ENCODE peak calls at places on chromosomes 12 and 14, in eight cellular contexts. One of them, this sample, is unnamed. For H3K36me3, the result is how much of the 10 kb centered on the place peaks cover.

GRCh38 chr12:80469681-80470080 is 25.6 kb downstream of the PTPRQ start:
- DNase-seq in endodermal cell: no peak
- DNase-seq in CD8-positive, alpha-beta memory T cell: no peak
- DNase-seq in Peyer's patch: no peak
- DNase-seq in ascending aorta: no peak
- DNase-seq in iPS DF 6.9: no peak
- DNase-seq in CD8-positive, alpha-beta T cell: no peak
- DNase-seq in IMR-90: no peak
- DNase-seq in this sample: no peak

GRCh38 chr14:37508500-37508899 is 86.5 kb downstream of the FOXA1 start:
- DNase-seq in IMR-90: peak
- DNase-seq in endodermal cell: no peak
- DNase-seq in CD8-positive, alpha-beta T cell: no peak
- DNase-seq in Peyer's patch: no peak
- DNase-seq in iPS DF 6.9: no peak
- DNase-seq in CD8-positive, alpha-beta memory T cell: no peak
- DNase-seq in ascending aorta: no peak
- DNase-seq in this sample: no peak

GRCh38 chr12:4169959-4170358 is 103.6 kb upstream of the CCND2 start:
- DNase-seq in CD8-positive, alpha-beta T cell: no peak
- DNase-seq in endodermal cell: peak
- DNase-seq in iPS DF 6.9: no peak
- DNase-seq in ascending aorta: no peak
- DNase-seq in IMR-90: no peak
- DNase-seq in Peyer's patch: no peak
- DNase-seq in CD8-positive, alpha-beta memory T cell: no peak
- DNase-seq in this sample: no peak

GRCh38 chr12:84463756-84464495 is 448.7 kb downstream of the SLC6A15 start:
- DNase-seq in IMR-90: peak
- DNase-seq in iPS DF 6.9: no peak
- DNase-seq in Peyer's patch: no peak
- DNase-seq in endodermal cell: no peak
- DNase-seq in CD8-positive, alpha-beta T cell: no peak
- DNase-seq in ascending aorta: no peak
- DNase-seq in CD8-positive, alpha-beta memory T cell: no peak
- DNase-seq in this sample: no peak

GRCh38 chr12:66508025-66508424 is 170.9 kb downstream of the GRIP1 start:
- DNase-seq in endodermal cell: no peak
- DNase-seq in CD8-positive, alpha-beta T cell: no peak
- DNase-seq in ascending aorta: no peak
- DNase-seq in iPS DF 6.9: no peak
- DNase-seq in IMR-90: no peak
- DNase-seq in CD8-positive, alpha-beta memory T cell: no peak
- DNase-seq in Peyer's patch: no peak
- DNase-seq in this sample: no peak

GRCh38 chr14:83842536-83842935 is 1687.4 kb upstream of the FLRT2 start:
- DNase-seq in CD8-positive, alpha-beta T cell: no peak
- DNase-seq in CD8-positive, alpha-beta memory T cell: no peak
- DNase-seq in iPS DF 6.9: no peak
- DNase-seq in Peyer's patch: no peak
- DNase-seq in ascending aorta: no peak
- DNase-seq in endodermal cell: no peak
- DNase-seq in IMR-90: no peak
- DNase-seq in this sample: no peak

GRCh38 chr12:51622564-51622963 is 31.5 kb downstream of the SCN8A start:
- DNase-seq in endodermal cell: peak
- DNase-seq in ascending aorta: no peak
- DNase-seq in IMR-90: peak
- DNase-seq in Peyer's patch: no peak
- DNase-seq in CD8-positive, alpha-beta memory T cell: no peak
- DNase-seq in CD8-positive, alpha-beta T cell: no peak
- DNase-seq in iPS DF 6.9: no peak
- DNase-seq in this sample: no peak

GRCh38 chr14:66078031-66078430 is 408.1 kb upstream of the CCDC196 start:
- DNase-seq in IMR-90: no peak
- DNase-seq in Peyer's patch: no peak
- DNase-seq in ascending aorta: no peak
- DNase-seq in iPS DF 6.9: no peak
- DNase-seq in endodermal cell: no peak
- DNase-seq in CD8-positive, alpha-beta memory T cell: no peak
- DNase-seq in CD8-positive, alpha-beta T cell: no peak
- DNase-seq in this sample: no peak

GRCh38 chr12:48996794-48997718 is 2.1 kb downstream of the DDN start:
- DNase-seq in Peyer's patch: peak
- DNase-seq in CD8-positive, alpha-beta memory T cell: peak
- DNase-seq in endodermal cell: peak
- DNase-seq in CD8-positive, alpha-beta T cell: peak
- DNase-seq in iPS DF 6.9: no peak
- DNase-seq in IMR-90: peak
- DNase-seq in ascending aorta: peak
- DNase-seq in this sample: peak

GRCh38 chr14:97644365-97644764 is 847.2 kb downstream of the VRK1 start:
- DNase-seq in IMR-90: no peak
- DNase-seq in endodermal cell: no peak
- DNase-seq in iPS DF 6.9: no peak
- DNase-seq in CD8-positive, alpha-beta T cell: no peak
- DNase-seq in ascending aorta: no peak
- DNase-seq in CD8-positive, alpha-beta memory T cell: no peak
- DNase-seq in Peyer's patch: no peak
- DNase-seq in this sample: no peak

GRCh38 chr14:99899578-99900178 is 106.5 kb downstream of the EML1 start:
- DNase-seq in CD8-positive, alpha-beta memory T cell: no peak
- DNase-seq in CD8-positive, alpha-beta T cell: no peak
- DNase-seq in IMR-90: peak
- DNase-seq in iPS DF 6.9: no peak
- DNase-seq in Peyer's patch: no peak
- DNase-seq in endodermal cell: no peak
- DNase-seq in ascending aorta: no peak
- DNase-seq in this sample: no peak

GRCh38 chr12:99600388-99600787 is 47.2 kb upstream of the GARIN6 start:
- DNase-seq in CD8-positive, alpha-beta T cell: no peak
- DNase-seq in endodermal cell: no peak
- DNase-seq in Peyer's patch: no peak
- DNase-seq in ascending aorta: no peak
- DNase-seq in CD8-positive, alpha-beta memory T cell: no peak
- DNase-seq in IMR-90: no peak
- DNase-seq in iPS DF 6.9: no peak
- DNase-seq in this sample: no peak

GRCh38 chr14:99248761-99249171 is 23.2 kb downstream of the BCL11B start:
- DNase-seq in ascending aorta: no peak
- DNase-seq in IMR-90: no peak
- DNase-seq in CD8-positive, alpha-beta T cell: no peak
- DNase-seq in iPS DF 6.9: no peak
- DNase-seq in CD8-positive, alpha-beta memory T cell: no peak
- DNase-seq in Peyer's patch: no peak
- DNase-seq in endodermal cell: no peak
- DNase-seq in this sample: no peak

GRCh38 chr14:35247777-35248475 is 44.3 kb upstream of the PSMA6 start:
- DNase-seq in Peyer's patch: no peak
- DNase-seq in CD8-positive, alpha-beta memory T cell: no peak
- DNase-seq in IMR-90: peak
- DNase-seq in CD8-positive, alpha-beta T cell: no peak
- DNase-seq in ascending aorta: no peak
- DNase-seq in iPS DF 6.9: no peak
- DNase-seq in endodermal cell: no peak
- DNase-seq in this sample: no peak

GRCh38 chr14:81221579-81222102 is 882 bp upstream of the GTF2A1 start:
- DNase-seq in IMR-90: peak
- DNase-seq in endodermal cell: no peak
- DNase-seq in iPS DF 6.9: no peak
- DNase-seq in ascending aorta: no peak
- DNase-seq in CD8-positive, alpha-beta T cell: no peak
- DNase-seq in Peyer's patch: peak
- DNase-seq in CD8-positive, alpha-beta memory T cell: no peak
- DNase-seq in this sample: no peak

GRCh38 chr12:89789862-89790261 is 81.2 kb upstream of the ATP2B1 start:
- DNase-seq in CD8-positive, alpha-beta memory T cell: no peak
- DNase-seq in Peyer's patch: no peak
- DNase-seq in iPS DF 6.9: no peak
- DNase-seq in IMR-90: no peak
- DNase-seq in ascending aorta: no peak
- DNase-seq in CD8-positive, alpha-beta T cell: no peak
- DNase-seq in endodermal cell: no peak
- DNase-seq in this sample: no peak

GRCh38 chr12:64457036-64457435 is 5.1 kb downstream of the TBK1 start:
- DNase-seq in CD8-positive, alpha-beta T cell: peak
- DNase-seq in CD8-positive, alpha-beta memory T cell: no peak
- DNase-seq in endodermal cell: no peak
- DNase-seq in IMR-90: peak
- DNase-seq in ascending aorta: no peak
- DNase-seq in Peyer's patch: no peak
- DNase-seq in iPS DF 6.9: no peak
- DNase-seq in this sample: no peak

GRCh38 chr14:77240336-77240915 is 30.6 kb downstream of the NGB start:
- DNase-seq in ascending aorta: no peak
- DNase-seq in CD8-positive, alpha-beta T cell: no peak
- DNase-seq in CD8-positive, alpha-beta memory T cell: no peak
- DNase-seq in iPS DF 6.9: no peak
- DNase-seq in endodermal cell: no peak
- DNase-seq in Peyer's patch: no peak
- DNase-seq in IMR-90: no peak
- DNase-seq in this sample: no peak

GRCh38 chr12:50751921-50752721 is 11.8 kb upstream of the ATF1 start:
- DNase-seq in Peyer's patch: no peak
- DNase-seq in ascending aorta: no peak
- DNase-seq in iPS DF 6.9: no peak
- DNase-seq in CD8-positive, alpha-beta T cell: no peak
- DNase-seq in IMR-90: peak
- DNase-seq in endodermal cell: no peak
- DNase-seq in CD8-positive, alpha-beta memory T cell: no peak
- DNase-seq in this sample: no peak

GRCh38 chr14:70641548-70642312 is at the start of gene TTC9:
- DNase-seq in iPS DF 6.9: no peak
- DNase-seq in endodermal cell: peak
- DNase-seq in ascending aorta: no peak
- DNase-seq in CD8-positive, alpha-beta T cell: no peak
- DNase-seq in CD8-positive, alpha-beta memory T cell: peak
- DNase-seq in IMR-90: no peak
- DNase-seq in Peyer's patch: no peak
- DNase-seq in this sample: peak

GRCh38 chr12:113794774-113795173 is 171.4 kb downstream of the RBM19 start:
- DNase-seq in CD8-positive, alpha-beta T cell: no peak
- DNase-seq in endodermal cell: no peak
- DNase-seq in Peyer's patch: no peak
- DNase-seq in CD8-positive, alpha-beta memory T cell: no peak
- DNase-seq in iPS DF 6.9: no peak
- DNase-seq in IMR-90: no peak
- DNase-seq in ascending aorta: no peak
- DNase-seq in this sample: no peak

GRCh38 chr14:42893183-42893582 is 1286.5 kb downstream of the LRFN5 start:
- DNase-seq in ascending aorta: no peak
- DNase-seq in CD8-positive, alpha-beta memory T cell: no peak
- DNase-seq in iPS DF 6.9: no peak
- DNase-seq in CD8-positive, alpha-beta T cell: no peak
- DNase-seq in endodermal cell: no peak
- DNase-seq in Peyer's patch: no peak
- DNase-seq in IMR-90: no peak
- DNase-seq in this sample: no peak

GRCh38 chr14:31263485-31264133 is 56.0 kb upstream of the HECTD1 start:
- DNase-seq in CD8-positive, alpha-beta T cell: no peak
- DNase-seq in endodermal cell: peak
- DNase-seq in Peyer's patch: no peak
- DNase-seq in IMR-90: peak
- DNase-seq in iPS DF 6.9: no peak
- DNase-seq in CD8-positive, alpha-beta memory T cell: no peak
- DNase-seq in ascending aorta: peak
- DNase-seq in this sample: no peak

GRCh38 chr12:31315089-31315725 is 10.7 kb downstream of the SINHCAF start:
- DNase-seq in endodermal cell: no peak
- DNase-seq in CD8-positive, alpha-beta memory T cell: no peak
- DNase-seq in CD8-positive, alpha-beta T cell: no peak
- DNase-seq in iPS DF 6.9: no peak
- DNase-seq in Peyer's patch: no peak
- DNase-seq in ascending aorta: no peak
- DNase-seq in IMR-90: no peak
- DNase-seq in this sample: no peak
- H3K36me3 ChIP-seq in endodermal cell: under half
- H3K36me3 ChIP-seq in CD8-positive, alpha-beta memory T cell: under half
- H3K36me3 ChIP-seq in CD8-positive, alpha-beta T cell: under half
- H3K36me3 ChIP-seq in iPS DF 6.9: under half
- H3K36me3 ChIP-seq in Peyer's patch: under half
- H3K36me3 ChIP-seq in ascending aorta: under half
- H3K36me3 ChIP-seq in IMR-90: under half
- H3K36me3 ChIP-seq in this sample: under half

GRCh38 chr14:63986789-63987533 is 134.2 kb downstream of the SYNE2 start:
- DNase-seq in IMR-90: peak
- DNase-seq in iPS DF 6.9: no peak
- DNase-seq in ascending aorta: no peak
- DNase-seq in endodermal cell: no peak
- DNase-seq in Peyer's patch: no peak
- DNase-seq in CD8-positive, alpha-beta memory T cell: no peak
- DNase-seq in CD8-positive, alpha-beta T cell: no peak
- DNase-seq in this sample: no peak
- H3K36me3 ChIP-seq in IMR-90: under half
- H3K36me3 ChIP-seq in iPS DF 6.9: under half
- H3K36me3 ChIP-seq in ascending aorta: under half
- H3K36me3 ChIP-seq in endodermal cell: under half
- H3K36me3 ChIP-seq in Peyer's patch: under half
- H3K36me3 ChIP-seq in CD8-positive, alpha-beta memory T cell: under half
- H3K36me3 ChIP-seq in CD8-positive, alpha-beta T cell: under half
- H3K36me3 ChIP-seq in this sample: under half

GRCh38 chr12:122869207-122869973 is 26.5 kb downstream of the VPS37B start:
- DNase-seq in ascending aorta: peak
- DNase-seq in iPS DF 6.9: no peak
- DNase-seq in CD8-positive, alpha-beta T cell: peak
- DNase-seq in endodermal cell: no peak
- DNase-seq in Peyer's patch: no peak
- DNase-seq in IMR-90: no peak
- DNase-seq in CD8-positive, alpha-beta memory T cell: no peak
- DNase-seq in this sample: no peak
- H3K36me3 ChIP-seq in ascending aorta: under half
- H3K36me3 ChIP-seq in iPS DF 6.9: under half
- H3K36me3 ChIP-seq in CD8-positive, alpha-beta T cell: under half
- H3K36me3 ChIP-seq in endodermal cell: half or more
- H3K36me3 ChIP-seq in Peyer's patch: under half
- H3K36me3 ChIP-seq in IMR-90: half or more
- H3K36me3 ChIP-seq in CD8-positive, alpha-beta memory T cell: under half
- H3K36me3 ChIP-seq in this sample: under half

GRCh38 chr14:23069413-23069806 is 12.1 kb upstream of the CDH24 start:
- DNase-seq in CD8-positive, alpha-beta T cell: no peak
- DNase-seq in ascending aorta: no peak
- DNase-seq in endodermal cell: no peak
- DNase-seq in IMR-90: no peak
- DNase-seq in CD8-positive, alpha-beta memory T cell: no peak
- DNase-seq in Peyer's patch: no peak
- DNase-seq in iPS DF 6.9: no peak
- DNase-seq in this sample: no peak

GRCh38 chr14:23068792-23069412 is 11.6 kb upstream of the CDH24 start:
- DNase-seq in CD8-positive, alpha-beta memory T cell: peak
- DNase-seq in endodermal cell: peak
- DNase-seq in Peyer's patch: peak
- DNase-seq in ascending aorta: peak
- DNase-seq in IMR-90: peak
- DNase-seq in CD8-positive, alpha-beta T cell: peak
- DNase-seq in iPS DF 6.9: peak
- DNase-seq in this sample: peak

GRCh38 chr14:23066855-23067744 is 9.8 kb upstream of the CDH24 start:
- DNase-seq in IMR-90: no peak
- DNase-seq in CD8-positive, alpha-beta memory T cell: no peak
- DNase-seq in endodermal cell: peak
- DNase-seq in Peyer's patch: no peak
- DNase-seq in ascending aorta: peak
- DNase-seq in CD8-positive, alpha-beta T cell: no peak
- DNase-seq in iPS DF 6.9: no peak
- DNase-seq in this sample: peak

GRCh38 chr14:23066368-23066767 is 9.0 kb upstream of the CDH24 start:
- DNase-seq in CD8-positive, alpha-beta T cell: no peak
- DNase-seq in IMR-90: no peak
- DNase-seq in iPS DF 6.9: no peak
- DNase-seq in Peyer's patch: no peak
- DNase-seq in ascending aorta: no peak
- DNase-seq in endodermal cell: peak
- DNase-seq in CD8-positive, alpha-beta memory T cell: no peak
- DNase-seq in this sample: peak

GRCh38 chr14:23067847-23068791 is 10.8 kb upstream of the CDH24 start:
- DNase-seq in Peyer's patch: peak
- DNase-seq in ascending aorta: peak
- DNase-seq in endodermal cell: peak
- DNase-seq in CD8-positive, alpha-beta memory T cell: no peak
- DNase-seq in iPS DF 6.9: no peak
- DNase-seq in IMR-90: no peak
- DNase-seq in CD8-positive, alpha-beta T cell: no peak
- DNase-seq in this sample: peak
- H3K36me3 ChIP-seq in Peyer's patch: under half
- H3K36me3 ChIP-seq in ascending aorta: under half
- H3K36me3 ChIP-seq in endodermal cell: half or more
- H3K36me3 ChIP-seq in CD8-positive, alpha-beta memory T cell: under half
- H3K36me3 ChIP-seq in iPS DF 6.9: under half
- H3K36me3 ChIP-seq in IMR-90: half or more
- H3K36me3 ChIP-seq in CD8-positive, alpha-beta T cell: half or more
- H3K36me3 ChIP-seq in this sample: half or more

This sample was measured in H7.